ENCODE peak calls at places on chromosomes 12 and 14, in four cellular contexts. K is stimulated activated CD8-positive, alpha-beta memory T cell treated with anti-CD3 and anti-CD28 coated beads, Interleukin-4, amount 100 ng/mL, for 48 hours; O is ELF-1; N is SW480. Z is an unnamed sample.

GRCh38 chr12:120225852-120226640 is 25.1 kb upstream of the RPLP0 start:
- DNase-seq in O (peak), N (no peak), K (no peak), Z (no peak)

GRCh38 chr12:38141239-38141638 is 175.3 kb upstream of the ALG10B start:
- DNase-seq in O (no peak), K (no peak), N (no peak), Z (no peak)

GRCh38 chr14:96352708-96353107 is 10.4 kb downstream of the ATG2B start:
- DNase-seq in O (no peak), K (no peak), N (no peak), Z (no peak)

GRCh38 chr12:76143343-76144252 is 59.1 kb upstream of the NAP1L1 start:
- DNase-seq in O (no peak), K (no peak), N (no peak), Z (no peak)

GRCh38 chr12:12722351-12723146 is 5.4 kb downstream of the CDKN1B start:
- DNase-seq in N (peak), O (no peak), K (no peak), Z (no peak)

GRCh38 chr12:12081836-12082497 is 11.2 kb downstream of the BCL2L14 start:
- DNase-seq in N (peak), O (peak), K (no peak), Z (no peak)

GRCh38 chr12:50249464-50250229 is 33.7 kb downstream of the LIMA1 start:
- DNase-seq in K (peak), O (peak), N (no peak), Z (no peak)

GRCh38 chr12:70829070-70829469 is 91.5 kb downstream of the PTPRR start:
- DNase-seq in N (no peak), K (no peak), O (no peak), Z (no peak)

GRCh38 chr14:79745046-79745445 is 466.3 kb downstream of the DIO2 start:
- DNase-seq in N (no peak), O (no peak), K (no peak), Z (no peak)

GRCh38 chr12:49662998-49663843 is 39.9 kb downstream of the PRPF40B start:
- DNase-seq in O (peak), K (peak), N (peak), Z (peak)

GRCh38 chr12:113766880-113767878 is 198.9 kb downstream of the RBM19 start:
- DNase-seq in O (peak), N (peak), K (no peak), Z (peak)